ENCODE peak calls at places on chromosomes 3 and 15, in seven cellular contexts. M is RWPE2, N is cardiac muscle cell, X is epithelial cell of esophagus, L is breast epithelium, K is A673, Y is MM.1S. B is an unnamed sample.

GRCh38 chr3:94234177-94234788 is 171.4 kb downstream of the NSUN3 start:
- DNase-seq in M (no peak), X (peak), Y (peak), L (no peak), N (peak), K (peak), B (no peak)

GRCh38 chr15:48766196-48766595 is 44.7 kb downstream of the CEP152 start:
- DNase-seq in N (peak), M (no peak), K (no peak), X (peak), Y (no peak), L (no peak), B (no peak)

GRCh38 chr3:97432914-97433313 is 331.6 kb upstream of the ARL6 start:
- DNase-seq in X (peak), Y (no peak), M (no peak), L (no peak), N (no peak), K (no peak), B (no peak)

GRCh38 chr3:39255503-39256325 is 24.1 kb downstream of the CX3CR1 start:
- DNase-seq in K (no peak), L (no peak), N (no peak), X (peak), M (no peak), Y (peak), B (peak)

GRCh38 chr3:102444101-102444500 is 9.3 kb downstream of the ZPLD1 start:
- DNase-seq in L (no peak), N (peak), X (no peak), Y (no peak), M (no peak), K (peak), B (no peak)

GRCh38 chr3:173556546-173556945 is 159.0 kb downstream of the NLGN1 start:
- DNase-seq in N (no peak), X (peak), K (no peak), Y (no peak), M (no peak), L (no peak), B (no peak)

GRCh38 chr3:14371573-14372474 is 30.6 kb upstream of the SLC6A6 start:
- DNase-seq in Y (no peak), N (peak), M (no peak), L (peak), K (peak), X (peak), B (no peak)

GRCh38 chr3:128167973-128168674 is 14.8 kb downstream of the EEFSEC start:
- DNase-seq in M (no peak), X (no peak), K (no peak), Y (no peak), L (no peak), N (no peak), B (no peak)

GRCh38 chr3:32583708-32584107 is 13.1 kb upstream of the DYNC1LI1 start:
- DNase-seq in K (no peak), Y (no peak), X (peak), N (no peak), M (no peak), L (no peak), B (no peak)

GRCh38 chr3:134660046-134660441 is 9.2 kb upstream of the KY start:
- DNase-seq in Y (no peak), L (no peak), N (no peak), X (no peak), M (no peak), K (no peak), B (no peak)

GRCh38 chr3:147415337-147415736 is 6.2 kb downstream of the ZIC1 start:
- DNase-seq in N (no peak), Y (no peak), K (no peak), X (no peak), L (no peak), M (no peak), B (no peak)

GRCh38 chr15:89587955-89588354 is 12.7 kb downstream of the TICRR start:
- DNase-seq in X (peak), N (peak), K (peak), L (no peak), M (no peak), Y (no peak), B (no peak)

GRCh38 chr3:80696280-80696679 is 928.5 kb upstream of the ROBO1 start:
- DNase-seq in N (no peak), M (no peak), Y (no peak), X (peak), K (no peak), L (no peak), B (no peak)

GRCh38 chr3:173891272-173892100 is 493.9 kb downstream of the NLGN1 start:
- DNase-seq in L (no peak), X (peak), Y (no peak), M (no peak), K (no peak), N (peak), B (no peak)

GRCh38 chr15:87681054-87681453 is 575.5 kb downstream of the NTRK3 start:
- DNase-seq in X (no peak), N (no peak), Y (peak), M (no peak), L (no peak), K (no peak), B (no peak)

GRCh38 chr3:16173696-16174355 is 654 bp upstream of the GALNT15 start:
- DNase-seq in M (no peak), K (no peak), N (no peak), L (no peak), X (no peak), Y (no peak), B (no peak)

GRCh38 chr15:75761446-75762356 is 49.1 kb upstream of the CSPG4 start:
- DNase-seq in X (no peak), N (no peak), L (no peak), K (no peak), M (no peak), Y (no peak), B (no peak)

GRCh38 chr3:58899159-58899952 is 150.5 kb downstream of the CFAP20DC start:
- DNase-seq in N (peak), K (no peak), Y (no peak), L (no peak), M (no peak), X (peak), B (peak)

GRCh38 chr3:98734737-98735136 is 28.4 kb upstream of the ST3GAL6 start:
- DNase-seq in N (peak), L (no peak), Y (peak), X (no peak), M (no peak), K (no peak), B (no peak)

GRCh38 chr15:55268054-55268695 is 21.4 kb downstream of the RAB27A start:
- DNase-seq in N (no peak), Y (no peak), K (no peak), L (no peak), X (no peak), M (no peak), B (no peak)

DNA sequence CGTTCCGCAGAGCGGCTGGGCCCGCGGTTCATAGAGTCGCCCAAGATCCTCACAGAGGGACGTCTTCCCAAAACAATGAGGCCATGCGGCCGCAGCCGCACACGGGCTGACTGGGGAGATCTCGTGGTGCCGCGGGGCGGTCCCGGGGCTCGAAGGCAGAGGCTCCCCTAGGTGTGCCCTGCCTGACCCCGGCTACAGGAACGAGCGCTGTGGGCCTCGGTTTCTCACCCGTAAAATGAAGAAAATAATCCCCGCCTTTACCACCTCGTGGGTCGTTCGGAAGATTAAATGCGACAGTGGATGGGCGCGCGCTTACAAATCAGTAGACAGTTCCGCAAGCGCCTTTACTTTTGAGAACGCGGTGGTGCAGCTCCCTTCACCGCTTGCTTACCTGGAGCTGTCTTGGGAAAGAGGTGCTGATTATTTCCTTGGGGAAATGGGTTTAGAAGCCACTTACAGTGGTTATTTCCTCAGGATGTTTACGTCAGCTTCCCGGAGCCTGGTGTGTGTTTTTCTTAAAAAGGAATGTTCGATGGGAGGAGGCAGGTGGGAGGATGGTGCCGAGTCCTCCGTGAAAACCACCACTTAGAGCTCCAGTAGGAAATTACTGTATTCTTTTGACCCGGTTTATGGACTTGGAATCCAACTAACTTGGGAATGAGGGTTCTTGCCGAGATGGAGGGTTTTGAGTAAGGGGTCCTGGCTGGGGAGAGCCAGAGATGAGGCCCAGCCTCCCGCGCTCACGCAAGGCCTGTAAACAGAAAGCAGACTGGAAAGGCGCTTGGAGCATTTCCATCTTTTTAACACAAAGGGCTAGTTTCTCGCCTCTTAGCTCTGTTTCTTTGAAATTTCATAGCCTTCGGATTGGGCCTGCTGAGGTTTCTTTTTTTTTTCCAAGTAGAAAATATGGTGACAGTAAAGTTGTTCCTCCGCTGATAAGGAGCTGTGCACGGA is 2.0 kb upstream of the MEX3B start:
- DNase-seq in Y (no peak), M (no peak), X (peak), N (peak), L (no peak), K (no peak), B (no peak)
- TF ChIP-seq CTCF in Y (no peak), M (peak), X (no peak), N (no peak), L (no peak), K (no peak), B (no peak)

GRCh38 chr3:48563382-48563918 is at the start of gene UCN2:
- DNase-seq in Y (no peak), X (no peak), M (no peak), L (no peak), N (peak), K (peak), B (no peak)

GRCh38 chr3:48562367-48563095 is 1.1 kb downstream of the UCN2 start:
- DNase-seq in N (no peak), Y (no peak), M (no peak), L (no peak), X (no peak), K (no peak), B (no peak)

GRCh38 chr3:48564667-48565066 is 1.1 kb upstream of the UCN2 start:
- DNase-seq in L (no peak), M (no peak), K (no peak), N (no peak), X (no peak), Y (no peak), B (no peak)

GRCh38 chr3:48565186-48565585 is 1.6 kb upstream of the UCN2 start:
- DNase-seq in M (no peak), L (no peak), X (no peak), Y (no peak), N (no peak), K (no peak), B (no peak)

GRCh38 chr3:48564022-48564421 is 441 bp upstream of the UCN2 start:
- DNase-seq in Y (no peak), L (no peak), M (no peak), N (peak), K (no peak), X (peak), B (no peak)
- TF ChIP-seq CTCF in Y (no peak), L (no peak), M (no peak), N (no peak), K (no peak), X (no peak), B (no peak)

GRCh38 chr3:67418539-67419529 is 235.6 kb downstream of the SUCLG2 start:
- DNase-seq in M (no peak), X (no peak), K (no peak), N (peak), L (no peak), Y (no peak), B (no peak)

GRCh38 chr3:67419779-67420178 is 234.6 kb downstream of the SUCLG2 start:
- DNase-seq in L (no peak), Y (no peak), X (no peak), M (no peak), K (no peak), N (no peak), B (no peak)

GRCh38 chr3:67414740-67415139 is 239.7 kb downstream of the SUCLG2 start:
- DNase-seq in M (no peak), X (no peak), K (no peak), Y (no peak), N (no peak), L (no peak), B (no peak)

GRCh38 chr3:67415504-67415903 is 238.9 kb downstream of the SUCLG2 start:
- DNase-seq in Y (no peak), M (no peak), L (no peak), N (no peak), K (no peak), X (no peak), B (no peak)

GRCh38 chr3:67416703-67417102 is 237.7 kb downstream of the SUCLG2 start:
- DNase-seq in K (no peak), L (no peak), X (no peak), Y (no peak), M (no peak), N (no peak), B (no peak)
- TF ChIP-seq CTCF in K (no peak), L (no peak), X (no peak), Y (no peak), M (peak), N (no peak), B (no peak)

DNA sequence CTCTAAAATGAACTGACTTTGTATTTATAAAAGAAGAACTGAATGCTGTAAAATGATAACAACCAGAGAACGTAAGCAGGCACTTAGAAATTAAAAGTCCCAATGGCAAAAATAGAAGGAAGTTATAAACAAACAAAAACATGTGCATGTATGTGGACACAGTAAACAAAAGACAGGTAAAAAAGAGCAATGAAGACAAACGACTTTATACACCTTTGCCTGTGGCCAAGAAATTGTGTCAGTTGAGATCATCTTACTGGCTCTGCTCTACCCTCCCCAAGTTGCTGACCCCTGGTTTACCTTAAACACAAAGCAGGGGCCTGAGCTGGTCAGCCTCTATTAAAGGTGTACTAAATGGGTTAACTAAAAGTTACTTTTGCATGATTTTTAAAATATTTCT is 41.7 kb upstream of the GP5 start:
- DNase-seq in X (no peak), M (no peak), L (no peak), N (no peak), Y (no peak), K (no peak), B (no peak)
- TF ChIP-seq CTCF in X (no peak), M (no peak), L (no peak), N (no peak), Y (no peak), K (no peak), B (no peak)

B was measured in activated B cell treated with CpG ODN at 0.5 μM for 24 hours.